ENCODE peak calls at places on chromosomes 6 and 20, in six cellular contexts. F is GM12865; X is suprapubic skin; S is CD8-positive, alpha-beta T cell; Z is esophagus squamous epithelium; H is foreskin fibroblast. B is an unnamed sample.

GRCh38 chr6:89007209-89008001 is 44.0 kb upstream of the RNGTT start:
- DNase-seq in F (no peak), X (no peak), S (no peak), Z (no peak), H (no peak), B (no peak)

GRCh38 chr6:26521485-26522391 is 16.4 kb upstream of the HMGN4 start:
- DNase-seq in F (peak), X (peak), S (peak), Z (peak), H (peak), B (no peak)

GRCh38 chr20:36574278-36575065 is 1.1 kb downstream of the TGIF2 start:
- DNase-seq in F (peak), X (no peak), S (peak), Z (no peak), H (peak), B (no peak)

GRCh38 chr6:75275067-75275466 is 9.5 kb downstream of the TMEM30A start:
- DNase-seq in F (no peak), X (no peak), S (no peak), Z (no peak), H (peak), B (no peak)

GRCh38 chr20:48247961-48248360 is 462.7 kb upstream of the SULF2 start:
- DNase-seq in F (no peak), X (no peak), S (no peak), Z (no peak), H (no peak), B (no peak)

GRCh38 chr6:87436435-87436834 is 28.7 kb downstream of the CFAP206 start:
- DNase-seq in F (peak), X (no peak), S (peak), Z (no peak), H (peak), B (peak)

GRCh38 chr6:4487538-4487937 is 288.7 kb upstream of the CDYL start:
- DNase-seq in F (no peak), X (no peak), S (no peak), Z (no peak), H (no peak), B (no peak)

GRCh38 chr6:49497308-49497707 is 2.4 kb upstream of the GLYATL3 start:
- DNase-seq in F (no peak), X (no peak), S (no peak), Z (no peak), H (no peak), B (no peak)

GRCh38 chr20:24956001-24956761 is 7.1 kb downstream of the CST7 start:
- DNase-seq in F (no peak), X (no peak), S (no peak), Z (no peak), H (no peak), B (no peak)

GRCh38 chr6:149012040-149012545 is 265.3 kb downstream of the UST start:
- DNase-seq in F (no peak), X (no peak), S (no peak), Z (no peak), H (peak), B (no peak)

GRCh38 chr6:168496932-168497331 is 55.9 kb downstream of the SMOC2 start:
- DNase-seq in F (no peak), X (no peak), S (no peak), Z (no peak), H (no peak), B (no peak)

GRCh38 chr20:3251806-3252205 is 12.8 kb upstream of the SLC4A11 start:
- DNase-seq in F (no peak), X (no peak), S (no peak), Z (no peak), H (no peak), B (no peak)

GRCh38 chr6:44151348-44152108 is 7.1 kb upstream of the CAPN11 start:
- DNase-seq in F (peak), X (no peak), S (peak), Z (no peak), H (peak), B (peak)

GRCh38 chr20:6212903-6213302 is 90.1 kb upstream of the FERMT1 start:
- DNase-seq in F (no peak), X (no peak), S (no peak), Z (no peak), H (no peak), B (no peak)

GRCh38 chr6:166333172-166333995 is 9.0 kb downstream of the SFT2D1 start:
- DNase-seq in F (peak), X (no peak), S (no peak), Z (no peak), H (no peak), B (peak)

GRCh38 chr6:11851405-11851804 is 72.8 kb upstream of the ADTRP start:
- DNase-seq in F (peak), X (no peak), S (no peak), Z (no peak), H (peak), B (no peak)

GRCh38 chr6:20830576-20830975 is 296.3 kb downstream of the CDKAL1 start:
- DNase-seq in F (no peak), X (no peak), S (no peak), Z (no peak), H (no peak), B (no peak)

GRCh38 chr20:43959079-43959919 is 44.6 kb downstream of the TOX2 start:
- DNase-seq in F (peak), X (no peak), S (no peak), Z (no peak), H (no peak), B (peak)
- H3K4me3 ChIP-seq in F (no peak), X (no peak), S (peak), Z (peak), H (no peak), B (peak)

GRCh38 chr6:108780784-108781183 is 67.4 kb upstream of the ARMC2 start:
- DNase-seq in F (no peak), X (no peak), S (no peak), Z (no peak), H (no peak), B (no peak)

GRCh38 chr6:108778421-108779186 is 69.6 kb upstream of the ARMC2 start:
- DNase-seq in F (no peak), X (no peak), S (no peak), Z (no peak), H (no peak), B (no peak)

GRCh38 chr6:108782231-108783041 is 65.8 kb upstream of the ARMC2 start:
- DNase-seq in F (peak), X (peak), S (peak), Z (no peak), H (peak), B (peak)

GRCh38 chr6:108779521-108779920 is 68.7 kb upstream of the ARMC2 start:
- DNase-seq in F (no peak), X (no peak), S (no peak), Z (no peak), H (no peak), B (no peak)

DNA sequence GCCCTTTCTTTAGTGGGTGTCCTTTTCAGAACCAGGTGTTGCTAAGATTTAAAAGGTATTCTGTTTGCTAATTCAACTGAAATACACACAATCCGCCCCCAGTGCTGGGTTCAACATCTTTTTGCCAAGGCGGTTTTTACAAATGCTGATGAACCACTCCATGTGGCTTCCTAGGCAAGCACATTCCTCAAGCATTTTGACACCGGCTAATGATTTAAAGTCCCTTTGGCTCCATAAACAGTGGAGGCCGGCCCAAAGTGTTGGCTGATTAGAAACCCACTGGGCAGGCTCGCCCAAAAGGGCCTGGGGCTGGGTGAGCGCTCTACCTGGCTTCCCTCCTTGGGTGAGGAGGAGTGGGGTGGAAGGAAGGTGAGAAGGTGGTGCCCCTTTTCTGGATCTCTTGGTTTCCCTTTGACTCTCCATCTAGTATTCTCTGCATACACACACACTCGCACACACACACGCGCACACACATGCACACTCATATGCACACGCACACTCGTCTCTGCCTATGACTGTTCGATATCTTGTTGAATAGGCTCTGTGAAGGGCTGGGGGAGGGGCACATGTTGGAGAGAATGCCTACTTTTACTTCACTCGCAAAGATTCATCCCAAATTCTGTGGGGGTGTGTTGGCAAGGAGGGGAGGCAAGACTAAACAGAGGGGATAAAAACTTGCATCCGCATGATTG is 66.7 kb upstream of the ARMC2 start:
- DNase-seq in F (no peak), X (no peak), S (no peak), Z (no peak), H (no peak), B (no peak)
- H3K4me3 ChIP-seq in F (no peak), X (peak), S (no peak), Z (peak), H (peak), B (no peak)

GRCh38 chr20:43558412-43559146 is at the start of gene SGK2:
- DNase-seq in F (no peak), X (no peak), S (no peak), Z (no peak), H (no peak), B (no peak)

GRCh38 chr20:43559588-43559987 is 761 bp downstream of the SGK2 start:
- DNase-seq in F (no peak), X (no peak), S (no peak), Z (no peak), H (no peak), B (no peak)

GRCh38 chr20:43560974-43561373 is 2.1 kb downstream of the SGK2 start:
- DNase-seq in F (no peak), X (no peak), S (no peak), Z (no peak), H (no peak), B (no peak)

GRCh38 chr20:43563429-43563828 is 4.6 kb downstream of the SGK2 start:
- DNase-seq in F (peak), X (no peak), S (no peak), Z (no peak), H (no peak), B (no peak)

DNA sequence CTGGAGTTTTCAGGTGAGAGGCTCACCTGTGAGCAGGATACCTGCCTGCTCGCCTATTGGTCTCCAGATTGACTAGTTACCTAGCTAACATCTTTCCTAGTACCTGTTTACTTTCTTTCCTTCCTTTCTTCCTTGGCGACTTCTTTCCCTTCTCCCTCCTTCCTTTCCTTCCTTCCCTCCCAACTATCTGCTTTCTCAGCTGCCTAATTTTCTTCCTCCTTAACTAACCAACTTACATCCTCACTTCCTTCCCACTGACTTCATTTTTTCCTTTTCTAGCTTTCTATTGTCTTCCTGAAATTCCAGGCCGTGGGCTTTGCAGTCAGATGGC is 285 bp downstream of the SGK2 start:
- DNase-seq in F (no peak), X (no peak), S (no peak), Z (no peak), H (no peak), B (no peak)
- H3K4me3 ChIP-seq in F (no peak), X (no peak), S (no peak), Z (no peak), H (no peak), B (no peak)

DNA sequence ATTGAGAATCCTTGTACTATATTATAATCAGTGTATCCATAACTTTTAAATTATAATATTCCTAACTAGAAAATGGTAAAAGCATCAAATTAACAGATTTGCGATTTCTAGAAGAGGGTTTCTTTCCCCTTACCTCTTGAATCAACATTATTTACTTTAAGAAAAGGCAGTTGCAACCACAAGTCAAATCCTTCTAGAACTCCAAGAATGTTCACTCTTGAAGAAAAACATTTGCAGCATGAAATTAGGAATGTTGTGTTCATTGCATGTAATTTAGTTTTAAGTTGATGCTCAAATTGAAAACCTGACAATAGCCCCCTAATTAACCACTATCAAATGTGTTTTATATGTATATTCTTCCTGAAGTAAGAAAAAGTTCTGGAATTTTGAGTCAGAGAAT is 2.3 kb upstream of the REV3L start:
- DNase-seq in F (no peak), X (no peak), S (no peak), Z (no peak), H (no peak), B (no peak)
- H3K4me3 ChIP-seq in F (peak), X (no peak), S (no peak), Z (no peak), H (peak), B (no peak)